ENCODE peak calls at places on chromosomes 12 and 14, in six cellular contexts. One of them, this sample, is unnamed. For H3K4me1, the result is how much of the 10 kb centered on the place peaks cover.

GRCh38 chr12:18320036-18320617 is 58.8 kb downstream of the PIK3C2G start:
- DNase-seq in A549: peak
- DNase-seq in GM23338: peak
- DNase-seq in tibial artery: no peak
- DNase-seq in GM12878: no peak
- DNase-seq in testis: no peak
- DNase-seq in this sample: no peak

GRCh38 chr14:104171029-104171697 is 32.8 kb downstream of the KIF26A start:
- DNase-seq in GM23338: peak
- DNase-seq in GM12878: no peak
- DNase-seq in A549: no peak
- DNase-seq in testis: no peak
- DNase-seq in tibial artery: no peak
- DNase-seq in this sample: no peak

GRCh38 chr12:52052471-52053186 is 1.4 kb downstream of the NR4A1 start:
- DNase-seq in GM12878: no peak
- DNase-seq in GM23338: peak
- DNase-seq in A549: no peak
- DNase-seq in testis: no peak
- DNase-seq in tibial artery: no peak
- DNase-seq in this sample: peak

GRCh38 chr14:79629891-79630560 is 581.3 kb downstream of the DIO2 start:
- DNase-seq in testis: no peak
- DNase-seq in tibial artery: no peak
- DNase-seq in GM12878: no peak
- DNase-seq in GM23338: no peak
- DNase-seq in A549: no peak
- DNase-seq in this sample: no peak

GRCh38 chr14:56487090-56487667 is 92.4 kb upstream of the TMEM260 start:
- DNase-seq in A549: peak
- DNase-seq in GM12878: no peak
- DNase-seq in testis: no peak
- DNase-seq in tibial artery: no peak
- DNase-seq in GM23338: peak
- DNase-seq in this sample: no peak

GRCh38 chr14:70731447-70732239 is 77.7 kb downstream of the MAP3K9 start:
- DNase-seq in GM23338: no peak
- DNase-seq in A549: no peak
- DNase-seq in testis: no peak
- DNase-seq in GM12878: no peak
- DNase-seq in tibial artery: no peak
- DNase-seq in this sample: no peak

GRCh38 chr12:89439946-89440345 is 84.7 kb downstream of the GALNT4 start:
- DNase-seq in testis: no peak
- DNase-seq in GM23338: no peak
- DNase-seq in GM12878: no peak
- DNase-seq in tibial artery: no peak
- DNase-seq in A549: no peak
- DNase-seq in this sample: no peak

GRCh38 chr14:105856676-105857222 is 330.4 kb downstream of the TMEM121 start:
- DNase-seq in tibial artery: no peak
- DNase-seq in GM12878: no peak
- DNase-seq in A549: no peak
- DNase-seq in GM23338: no peak
- DNase-seq in testis: peak
- DNase-seq in this sample: no peak

GRCh38 chr12:77120156-77120555 is 54.8 kb upstream of the E2F7 start:
- DNase-seq in GM12878: no peak
- DNase-seq in testis: no peak
- DNase-seq in tibial artery: no peak
- DNase-seq in GM23338: no peak
- DNase-seq in A549: no peak
- DNase-seq in this sample: no peak

GRCh38 chr14:68377459-68377858 is 415.4 kb downstream of the ZFP36L1 start:
- DNase-seq in A549: no peak
- DNase-seq in GM23338: no peak
- DNase-seq in testis: peak
- DNase-seq in tibial artery: peak
- DNase-seq in GM12878: no peak
- DNase-seq in this sample: no peak

GRCh38 chr14:37637341-37637740 is 41.9 kb downstream of the TTC6 start:
- DNase-seq in tibial artery: no peak
- DNase-seq in GM12878: no peak
- DNase-seq in GM23338: peak
- DNase-seq in testis: no peak
- DNase-seq in A549: no peak
- DNase-seq in this sample: no peak

GRCh38 chr12:42617622-42618021 is 28.1 kb upstream of the PRICKLE1 start:
- DNase-seq in A549: no peak
- DNase-seq in GM12878: no peak
- DNase-seq in tibial artery: no peak
- DNase-seq in testis: no peak
- DNase-seq in GM23338: no peak
- DNase-seq in this sample: no peak

GRCh38 chr12:20950248-20950647 is 139.7 kb downstream of the SLCO1B3 start:
- DNase-seq in tibial artery: no peak
- DNase-seq in A549: no peak
- DNase-seq in GM12878: peak
- DNase-seq in GM23338: peak
- DNase-seq in testis: no peak
- DNase-seq in this sample: no peak

GRCh38 chr12:58557156-58557555 is 363.1 kb downstream of the LRIG3 start:
- DNase-seq in GM23338: no peak
- DNase-seq in tibial artery: no peak
- DNase-seq in GM12878: no peak
- DNase-seq in A549: no peak
- DNase-seq in testis: no peak
- DNase-seq in this sample: no peak

GRCh38 chr12:12726543-12727093 is 9.4 kb downstream of the CDKN1B start:
- DNase-seq in testis: no peak
- DNase-seq in GM23338: no peak
- DNase-seq in A549: peak
- DNase-seq in tibial artery: peak
- DNase-seq in GM12878: no peak
- DNase-seq in this sample: no peak

GRCh38 chr14:20866963-20867362 is 24.2 kb upstream of the RNASE3 start:
- DNase-seq in testis: peak
- DNase-seq in tibial artery: no peak
- DNase-seq in GM23338: peak
- DNase-seq in GM12878: no peak
- DNase-seq in A549: no peak
- DNase-seq in this sample: peak

GRCh38 chr14:89000007-89000942 is 175.8 kb downstream of the TTC8 start:
- DNase-seq in GM12878: no peak
- DNase-seq in GM23338: peak
- DNase-seq in testis: peak
- DNase-seq in A549: peak
- DNase-seq in tibial artery: no peak
- DNase-seq in this sample: peak

GRCh38 chr12:52147367-52147972 is 44.3 kb downstream of the KRT80 start:
- DNase-seq in tibial artery: peak
- DNase-seq in A549: peak
- DNase-seq in testis: peak
- DNase-seq in GM12878: no peak
- DNase-seq in GM23338: no peak
- DNase-seq in this sample: no peak

GRCh38 chr14:75238728-75239455 is 39.7 kb upstream of the FOS start:
- DNase-seq in GM12878: no peak
- DNase-seq in testis: no peak
- DNase-seq in tibial artery: no peak
- DNase-seq in GM23338: no peak
- DNase-seq in A549: no peak
- DNase-seq in this sample: no peak

GRCh38 chr12:13100610-13100881 is 2.9 kb downstream of the GSG1 start:
- DNase-seq in tibial artery: no peak
- DNase-seq in A549: no peak
- DNase-seq in testis: no peak
- DNase-seq in GM23338: no peak
- DNase-seq in GM12878: no peak
- DNase-seq in this sample: no peak

GRCh38 chr12:24955389-24955788 is 6.5 kb upstream of the BCAT1 start:
- DNase-seq in tibial artery: no peak
- DNase-seq in GM12878: no peak
- DNase-seq in A549: no peak
- DNase-seq in GM23338: no peak
- DNase-seq in testis: no peak
- DNase-seq in this sample: no peak

GRCh38 chr12:114898159-114898558 is 214.2 kb upstream of the TBX3 start:
- DNase-seq in A549: no peak
- DNase-seq in GM23338: no peak
- DNase-seq in GM12878: no peak
- DNase-seq in testis: no peak
- DNase-seq in tibial artery: no peak
- DNase-seq in this sample: no peak

GRCh38 chr12:3772380-3772779 is 19.5 kb upstream of the CRACR2A start:
- DNase-seq in A549: no peak
- DNase-seq in GM12878: no peak
- DNase-seq in GM23338: no peak
- DNase-seq in testis: no peak
- DNase-seq in tibial artery: no peak
- DNase-seq in this sample: no peak

GRCh38 chr12:95755236-95755865 is 35.2 kb downstream of the NTN4 start:
- DNase-seq in A549: no peak
- DNase-seq in GM12878: no peak
- DNase-seq in GM23338: no peak
- DNase-seq in tibial artery: no peak
- DNase-seq in testis: peak
- DNase-seq in this sample: no peak

GRCh38 chr14:99986416-99986815 is 78.8 kb upstream of the EVL start:
- DNase-seq in tibial artery: no peak
- DNase-seq in A549: no peak
- DNase-seq in GM12878: no peak
- DNase-seq in GM23338: no peak
- DNase-seq in testis: no peak
- DNase-seq in this sample: no peak

GRCh38 chr14:36553650-36554260 is 28.7 kb downstream of the NKX2-8 start:
- DNase-seq in testis: peak
- DNase-seq in tibial artery: no peak
- DNase-seq in GM12878: no peak
- DNase-seq in A549: peak
- DNase-seq in GM23338: peak
- DNase-seq in this sample: peak

GRCh38 chr12:9244894-9245293 is 36.7 kb upstream of the PZP start:
- DNase-seq in GM12878: peak
- DNase-seq in tibial artery: no peak
- DNase-seq in testis: peak
- DNase-seq in GM23338: no peak
- DNase-seq in A549: no peak
- DNase-seq in this sample: no peak

GRCh38 chr14:105064721-105065143 is 498 bp downstream of the GPR132 start:
- DNase-seq in testis: no peak
- DNase-seq in tibial artery: no peak
- DNase-seq in GM12878: no peak
- DNase-seq in A549: no peak
- DNase-seq in GM23338: no peak
- DNase-seq in this sample: no peak

GRCh38 chr12:64180951-64181350 is 41.1 kb downstream of the KICS2 start:
- DNase-seq in testis: no peak
- DNase-seq in GM23338: no peak
- DNase-seq in A549: no peak
- DNase-seq in GM12878: no peak
- DNase-seq in tibial artery: no peak
- DNase-seq in this sample: no peak

GRCh38 chr14:22039938-22040780 is 366.5 kb upstream of the OR4E1 start:
- DNase-seq in A549: peak
- DNase-seq in GM12878: no peak
- DNase-seq in GM23338: peak
- DNase-seq in testis: no peak
- DNase-seq in tibial artery: no peak
- DNase-seq in this sample: peak
- TF ChIP-seq CTCF in A549: peak
- TF ChIP-seq CTCF in GM12878: peak
- TF ChIP-seq CTCF in GM23338: peak
- TF ChIP-seq CTCF in testis: no peak
- TF ChIP-seq CTCF in tibial artery: no peak
- TF ChIP-seq CTCF in this sample: peak

GRCh38 chr12:71626768-71627167 is 36.9 kb downstream of the ZFC3H1 start:
- DNase-seq in testis: no peak
- DNase-seq in GM12878: no peak
- DNase-seq in tibial artery: no peak
- DNase-seq in GM23338: no peak
- DNase-seq in A549: no peak
- DNase-seq in this sample: no peak
- H3K27ac ChIP-seq in testis: no peak
- H3K27ac ChIP-seq in GM12878: no peak
- H3K27ac ChIP-seq in tibial artery: no peak
- H3K27ac ChIP-seq in GM23338: no peak
- H3K27ac ChIP-seq in A549: no peak
- H3K27ac ChIP-seq in this sample: no peak

GRCh38 chr12:113226696-113227095 is 5.4 kb downstream of the TPCN1 start:
- DNase-seq in GM12878: no peak
- DNase-seq in A549: no peak
- DNase-seq in GM23338: no peak
- DNase-seq in testis: no peak
- DNase-seq in tibial artery: no peak
- DNase-seq in this sample: no peak

GRCh38 chr12:113222730-113223531 is 1.7 kb downstream of the TPCN1 start:
- DNase-seq in tibial artery: peak
- DNase-seq in A549: peak
- DNase-seq in GM23338: peak
- DNase-seq in testis: peak
- DNase-seq in GM12878: no peak
- DNase-seq in this sample: peak

GRCh38 chr12:113227169-113227568 is 5.9 kb downstream of the TPCN1 start:
- DNase-seq in GM23338: no peak
- DNase-seq in GM12878: no peak
- DNase-seq in tibial artery: peak
- DNase-seq in A549: no peak
- DNase-seq in testis: no peak
- DNase-seq in this sample: no peak

GRCh38 chr12:113221997-113222729 is 899 bp downstream of the TPCN1 start:
- DNase-seq in A549: peak
- DNase-seq in GM12878: no peak
- DNase-seq in testis: no peak
- DNase-seq in tibial artery: no peak
- DNase-seq in GM23338: no peak
- DNase-seq in this sample: no peak

DNA sequence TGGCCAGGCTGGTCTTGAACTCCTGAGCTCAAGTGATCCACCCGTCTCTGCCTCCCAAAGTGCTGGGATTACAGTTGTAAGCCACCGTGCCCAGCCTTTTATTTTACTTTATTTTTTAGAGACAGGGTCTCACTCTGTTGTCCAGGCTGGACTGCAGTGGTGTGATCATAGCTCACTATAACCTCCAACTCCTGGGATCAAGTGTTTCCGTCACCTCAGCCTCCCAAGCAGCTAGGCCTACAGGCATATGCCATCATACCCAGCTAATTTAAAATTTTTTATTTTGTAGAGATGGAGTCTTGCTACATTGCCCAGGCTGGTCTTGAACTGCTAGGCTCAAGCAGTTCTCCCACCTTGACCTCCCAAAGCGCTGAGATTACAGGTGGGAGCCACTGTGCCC is 3.7 kb downstream of the TPCN1 start:
- DNase-seq in GM12878: no peak
- DNase-seq in GM23338: no peak
- DNase-seq in tibial artery: no peak
- DNase-seq in A549: no peak
- DNase-seq in testis: no peak
- DNase-seq in this sample: no peak
- H3K4me1 ChIP-seq in GM12878: under half
- H3K4me1 ChIP-seq in GM23338: under half
- H3K4me1 ChIP-seq in tibial artery: half or more
- H3K4me1 ChIP-seq in A549: under half
- H3K4me1 ChIP-seq in testis: half or more
- H3K4me1 ChIP-seq in this sample: under half

GRCh38 chr12:99954724-99955123 is 30.0 kb downstream of the ANKS1B start:
- DNase-seq in GM23338: no peak
- DNase-seq in A549: no peak
- DNase-seq in tibial artery: no peak
- DNase-seq in GM12878: no peak
- DNase-seq in testis: no peak
- DNase-seq in this sample: no peak
- TF ChIP-seq CTCF in GM23338: no peak
- TF ChIP-seq CTCF in A549: no peak
- TF ChIP-seq CTCF in tibial artery: no peak
- TF ChIP-seq CTCF in GM12878: no peak
- TF ChIP-seq CTCF in testis: no peak
- TF ChIP-seq CTCF in this sample: no peak

This sample was measured in DND-41.